ENCODE peak calls at places on chromosomes 16 and 17, in four cellular contexts. H is IMR-90, E is A549, R is K562. F is an unnamed sample.

GRCh38 chr16:278863-279366 is 1.5 kb upstream of the ARHGDIG start:
- DNase-seq in H (peak), E (no peak), R (no peak), F (no peak)

GRCh38 chr16:57178296-57178695 is 7.5 kb downstream of the PSME3IP1 start:
- DNase-seq in H (no peak), E (no peak), R (no peak), F (no peak)

GRCh38 chr17:40174528-40174927 is 2.7 kb upstream of the RAPGEFL1 start:
- DNase-seq in H (no peak), E (no peak), R (no peak), F (no peak)

GRCh38 chr16:56199164-56199563 is 7.9 kb downstream of the GNAO1 start:
- DNase-seq in H (no peak), E (no peak), R (no peak), F (no peak)

GRCh38 chr17:39979865-39980401 is 674 bp upstream of the PSMD3 start:
- DNase-seq in H (peak), E (peak), R (peak), F (no peak)

GRCh38 chr16:23947838-23948237 is 112.1 kb downstream of the PRKCB start:
- DNase-seq in H (no peak), E (no peak), R (no peak), F (no peak)

GRCh38 chr16:58814348-58814801 is 80.3 kb upstream of the GOT2 start:
- DNase-seq in H (peak), E (peak), R (peak), F (peak)

GRCh38 chr16:72664122-72664479 is 383.8 kb downstream of the ZFHX3 start:
- DNase-seq in H (peak), E (peak), R (no peak), F (no peak)

GRCh38 chr17:29956225-29956624 is 14.8 kb downstream of the EFCAB5 start:
- DNase-seq in H (no peak), E (no peak), R (no peak), F (no peak)

GRCh38 chr16:67311607-67312449 is 14.7 kb downstream of the KCTD19 start:
- DNase-seq in H (peak), E (peak), R (peak), F (peak)

GRCh38 chr16:3194792-3195191 is 6.8 kb downstream of the OR1F1 start:
- DNase-seq in H (no peak), E (no peak), R (peak), F (no peak)

GRCh38 chr16:974606-975312 is 4.0 kb upstream of the LMF1 start:
- DNase-seq in H (no peak), E (no peak), R (no peak), F (no peak)

GRCh38 chr16:11057696-11058345 is 113.5 kb downstream of the CLEC16A start:
- DNase-seq in H (no peak), E (no peak), R (no peak), F (no peak)

GRCh38 chr16:18999045-18999393 is 15.3 kb downstream of the TMC7 start:
- DNase-seq in H (no peak), E (no peak), R (no peak), F (no peak)

GRCh38 chr16:87502308-87502969 is 9.6 kb upstream of the ZCCHC14 start:
- DNase-seq in H (no peak), E (no peak), R (no peak), F (no peak)

GRCh38 chr17:76681222-76682137 is 29.3 kb downstream of the MXRA7 start:
- DNase-seq in H (peak), E (peak), R (peak), F (peak)

GRCh38 chr16:57567691-57568090 is 25.2 kb downstream of the ADGRG5 start:
- DNase-seq in H (no peak), E (no peak), R (no peak), F (no peak)

GRCh38 chr17:49101054-49101534 is 31.5 kb upstream of the B4GALNT2 start:
- DNase-seq in H (peak), E (no peak), R (no peak), F (no peak)

GRCh38 chr17:6574689-6575595 is 18.6 kb upstream of the PITPNM3 start:
- DNase-seq in H (peak), E (no peak), R (peak), F (no peak)

GRCh38 chr16:4639899-4640509 is 15.4 kb downstream of the MGRN1 start:
- DNase-seq in H (no peak), E (no peak), R (no peak), F (no peak)

GRCh38 chr16:83159049-83159448 is 532.3 kb downstream of the CDH13 start:
- DNase-seq in H (no peak), E (no peak), R (no peak), F (no peak)

GRCh38 chr17:46836500-46836899 is 14.9 kb upstream of the WNT9B start:
- DNase-seq in H (no peak), E (no peak), R (no peak), F (no peak)

GRCh38 chr16:11047057-11047456 is 102.7 kb downstream of the CLEC16A start:
- DNase-seq in H (peak), E (no peak), R (no peak), F (no peak)

GRCh38 chr16:53087101-53087500 is 32.3 kb downstream of the CHD9 start:
- DNase-seq in H (peak), E (no peak), R (no peak), F (no peak)

GRCh38 chr17:71548540-71549190 is 572.2 kb upstream of the SOX9 start:
- DNase-seq in H (peak), E (no peak), R (no peak), F (no peak)

DNA sequence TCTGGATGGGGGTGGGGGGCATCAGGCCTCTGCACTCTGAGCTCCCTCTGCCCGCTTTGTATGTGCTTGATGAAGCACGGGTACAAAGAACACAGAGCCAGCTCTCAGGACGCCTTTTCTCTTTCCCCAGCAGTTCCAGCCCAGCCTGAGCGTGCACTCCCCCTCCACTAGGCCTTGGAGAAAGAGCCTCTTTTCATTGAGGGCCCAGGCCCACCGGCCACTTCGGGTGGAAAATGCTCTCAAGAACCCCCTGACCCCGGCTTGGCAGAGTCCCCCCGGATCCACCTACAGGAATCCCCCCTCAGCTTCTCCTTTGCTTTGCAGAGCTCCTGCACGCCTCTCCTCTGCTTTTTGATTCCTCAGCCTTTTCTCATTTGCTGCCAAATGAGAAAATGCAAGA is 30.2 kb downstream of the MRC2 start:
- DNase-seq in H (no peak), E (no peak), R (no peak), F (no peak)
- TF ChIP-seq BHLHE40 in H (no peak), E (no peak), R (no peak), F (no peak)

GRCh38 chr17:73770115-73770848 is 126.0 kb upstream of the SDK2 start:
- DNase-seq in H (peak), E (peak), R (no peak), F (peak)
- TF ChIP-seq BHLHE40 in H (no peak), E (no peak), R (no peak), F (no peak)

GRCh38 chr17:77779711-77780539 is 178.6 kb upstream of the TNRC6C start:
- DNase-seq in H (no peak), E (no peak), R (no peak), F (no peak)
- TF ChIP-seq BHLHE40 in H (no peak), E (no peak), R (no peak), F (no peak)

GRCh38 chr17:17737938-17738894 is 57.0 kb downstream of the RAI1 start:
- DNase-seq in H (no peak), E (no peak), R (no peak), F (no peak)
- TF ChIP-seq BHLHE40 in H (no peak), E (no peak), R (no peak), F (no peak)

GRCh38 chr17:81273698-81274470 is 21.2 kb downstream of the SLC38A10 start:
- DNase-seq in H (no peak), E (no peak), R (no peak), F (no peak)
- TF ChIP-seq BHLHE40 in H (no peak), E (no peak), R (no peak), F (no peak)

DNA sequence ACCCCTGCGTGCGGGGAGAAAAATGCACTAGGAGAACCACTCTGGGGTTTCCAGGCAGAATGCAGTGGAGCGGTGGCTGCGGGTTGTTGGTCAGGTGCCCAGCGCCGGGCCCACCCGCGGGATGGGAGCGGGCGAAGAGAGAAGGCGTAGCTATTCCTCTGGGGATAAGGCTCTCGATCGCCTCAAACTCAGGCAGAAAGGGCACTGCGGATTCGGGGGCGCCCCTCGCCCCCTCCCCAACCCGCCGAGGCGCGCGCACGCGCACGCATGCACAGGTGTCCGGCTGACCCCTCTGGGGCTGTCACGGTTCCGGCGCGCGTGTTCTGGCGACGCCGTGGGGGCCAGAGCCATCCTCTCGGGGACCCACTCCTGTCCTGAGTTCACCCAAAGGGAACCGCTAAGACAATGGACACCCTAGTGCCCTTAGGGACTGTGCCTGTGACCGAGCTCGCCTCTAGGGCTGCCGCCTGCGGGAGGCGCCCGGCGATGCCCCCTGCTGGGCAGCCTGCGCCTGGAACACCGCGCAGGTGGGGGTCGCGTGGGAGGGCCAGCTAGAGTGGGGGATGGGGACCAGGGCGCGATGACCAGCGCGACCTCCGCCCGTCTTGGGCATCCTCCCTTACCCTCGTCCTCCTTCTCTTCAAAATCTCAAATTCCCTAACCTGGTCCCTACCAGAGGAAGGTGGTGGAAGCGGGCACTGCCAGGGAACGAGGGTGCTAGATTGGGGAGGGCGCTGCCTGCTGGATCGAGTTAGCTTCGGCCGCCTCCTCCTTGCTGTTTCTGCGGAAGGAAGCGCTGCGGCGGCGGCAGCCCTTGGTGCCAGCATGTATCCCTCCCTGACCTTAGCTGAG is 14.4 kb upstream of the CBX8 start:
- DNase-seq in H (no peak), E (peak), R (peak), F (peak)
- TF ChIP-seq BHLHE40 in H (no peak), E (no peak), R (no peak), F (no peak)

GRCh38 chr17:42387221-42387657 is 1.0 kb downstream of the STAT3 start:
- DNase-seq in H (peak), E (no peak), R (no peak), F (no peak)

GRCh38 chr17:42388381-42389134 is at the start of gene STAT3:
- DNase-seq in H (peak), E (peak), R (peak), F (peak)

GRCh38 chr17:42387663-42388380 is 420 bp downstream of the STAT3 start:
- DNase-seq in H (no peak), E (no peak), R (peak), F (peak)

GRCh38 chr17:42389135-42389417 is 834 bp upstream of the STAT3 start:
- DNase-seq in H (no peak), E (no peak), R (no peak), F (no peak)

DNA sequence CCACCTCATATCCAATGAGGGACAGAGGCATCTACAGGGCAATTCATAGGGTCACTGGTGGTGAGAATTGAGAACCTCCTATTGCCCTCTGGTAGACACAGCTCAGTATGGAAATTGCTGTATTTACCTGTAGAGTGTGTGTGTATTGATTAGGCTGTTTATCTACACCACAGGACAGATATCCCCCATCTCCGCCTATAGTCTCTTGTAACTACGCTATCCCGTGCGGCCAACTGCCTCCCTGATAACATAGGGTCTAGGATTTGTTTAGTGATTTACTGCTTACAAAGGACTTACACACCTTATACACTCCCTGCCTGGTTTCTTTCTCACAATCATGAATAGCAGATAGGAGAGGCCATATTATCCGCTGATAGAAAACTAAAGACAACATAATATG is 1.7 kb upstream of the STAT3 start:
- DNase-seq in H (no peak), E (no peak), R (no peak), F (no peak)
- TF ChIP-seq BHLHE40 in H (no peak), E (no peak), R (no peak), F (no peak)

GRCh38 chr17:73644145-73645049 is at the start of gene SDK2:
- DNase-seq in H (no peak), E (peak), R (no peak), F (peak)

GRCh38 chr17:73646409-73647305 is 2.4 kb upstream of the SDK2 start:
- DNase-seq in H (no peak), E (peak), R (no peak), F (no peak)

GRCh38 chr17:73643846-73644144 is 450 bp downstream of the SDK2 start:
- DNase-seq in H (no peak), E (no peak), R (no peak), F (no peak)

GRCh38 chr17:73643012-73643845 is 1.0 kb downstream of the SDK2 start:
- DNase-seq in H (no peak), E (peak), R (no peak), F (peak)

GRCh38 chr17:73645050-73645871 is 1.0 kb upstream of the SDK2 start:
- DNase-seq in H (no peak), E (peak), R (no peak), F (peak)
- TF ChIP-seq BHLHE40 in H (no peak), E (no peak), R (no peak), F (no peak)

GRCh38 chr17:11493947-11494346 is 104.3 kb upstream of the DNAH9 start:
- DNase-seq in H (no peak), E (no peak), R (no peak), F (no peak)
- TF ChIP-seq BHLHE40 in H (no peak), E (no peak), R (no peak), F (no peak)

F was measured in HEK293T.